ENCODE peak calls at places on chromosomes 11 and 22, in eight cellular contexts. One of them, this sample, is unnamed.

GRCh38 chr11:36352919-36353318 is 56.8 kb downstream of the PRR5L start:
- DNase-seq in ovary: no peak
- DNase-seq in esophagus squamous epithelium: no peak
- DNase-seq in erythroblast: no peak
- DNase-seq in spleen: no peak
- DNase-seq in right lobe of liver: no peak
- DNase-seq in stomach: no peak
- DNase-seq in lower leg skin: no peak
- DNase-seq in this sample: no peak

GRCh38 chr11:120776683-120777010 is 247.3 kb upstream of the TBCEL start:
- DNase-seq in erythroblast: no peak
- DNase-seq in right lobe of liver: no peak
- DNase-seq in stomach: no peak
- DNase-seq in lower leg skin: no peak
- DNase-seq in ovary: no peak
- DNase-seq in spleen: no peak
- DNase-seq in esophagus squamous epithelium: no peak
- DNase-seq in this sample: no peak

GRCh38 chr11:15276616-15277015 is 161.9 kb downstream of the INSC start:
- DNase-seq in stomach: no peak
- DNase-seq in spleen: no peak
- DNase-seq in esophagus squamous epithelium: no peak
- DNase-seq in erythroblast: no peak
- DNase-seq in lower leg skin: no peak
- DNase-seq in ovary: no peak
- DNase-seq in right lobe of liver: no peak
- DNase-seq in this sample: no peak

GRCh38 chr11:63667993-63668392 is 3.2 kb downstream of the ATL3 start:
- DNase-seq in erythroblast: peak; percentile 14
- DNase-seq in spleen: no peak
- DNase-seq in right lobe of liver: no peak
- DNase-seq in ovary: no peak
- DNase-seq in lower leg skin: no peak
- DNase-seq in esophagus squamous epithelium: no peak
- DNase-seq in stomach: no peak
- DNase-seq in this sample: no peak

GRCh38 chr11:134754196-134754822 is 342.3 kb upstream of the B3GAT1 start:
- DNase-seq in right lobe of liver: no peak
- DNase-seq in spleen: peak; percentile 32
- DNase-seq in esophagus squamous epithelium: no peak
- DNase-seq in erythroblast: no peak
- DNase-seq in lower leg skin: no peak
- DNase-seq in stomach: no peak
- DNase-seq in ovary: no peak
- DNase-seq in this sample: no peak

GRCh38 chr11:68004551-68005335 is 846 bp upstream of the UNC93B1 start:
- DNase-seq in esophagus squamous epithelium: no peak
- DNase-seq in stomach: no peak
- DNase-seq in ovary: no peak
- DNase-seq in right lobe of liver: peak; percentile 40
- DNase-seq in erythroblast: no peak
- DNase-seq in spleen: no peak
- DNase-seq in lower leg skin: no peak
- DNase-seq in this sample: no peak

GRCh38 chr11:2441171-2441570 is 3.1 kb downstream of the TRPM5 start:
- DNase-seq in lower leg skin: no peak
- DNase-seq in right lobe of liver: peak; percentile 36
- DNase-seq in stomach: no peak
- DNase-seq in ovary: no peak
- DNase-seq in spleen: peak; percentile 69
- DNase-seq in esophagus squamous epithelium: no peak
- DNase-seq in erythroblast: no peak
- DNase-seq in this sample: no peak

GRCh38 chr11:91158901-91159537 is 936.2 kb upstream of the CHORDC1 start:
- DNase-seq in erythroblast: no peak
- DNase-seq in lower leg skin: no peak
- DNase-seq in ovary: no peak
- DNase-seq in spleen: no peak
- DNase-seq in stomach: no peak
- DNase-seq in esophagus squamous epithelium: no peak
- DNase-seq in right lobe of liver: no peak
- DNase-seq in this sample: no peak

GRCh38 chr11:128620306-128621175 is 33.2 kb upstream of the ETS1 start:
- DNase-seq in right lobe of liver: no peak
- DNase-seq in spleen: no peak
- DNase-seq in lower leg skin: no peak
- DNase-seq in esophagus squamous epithelium: no peak
- DNase-seq in stomach: no peak
- DNase-seq in erythroblast: no peak
- DNase-seq in ovary: no peak
- DNase-seq in this sample: no peak

GRCh38 chr11:76642341-76642740 is 28.2 kb downstream of the LRRC32 start:
- DNase-seq in spleen: no peak
- DNase-seq in ovary: no peak
- DNase-seq in erythroblast: no peak
- DNase-seq in right lobe of liver: no peak
- DNase-seq in stomach: no peak
- DNase-seq in esophagus squamous epithelium: no peak
- DNase-seq in lower leg skin: no peak
- DNase-seq in this sample: no peak

GRCh38 chr22:48785792-48786678 is 1041.6 kb downstream of the BRD1 start:
- DNase-seq in ovary: no peak
- DNase-seq in erythroblast: no peak
- DNase-seq in stomach: no peak
- DNase-seq in lower leg skin: peak; percentile 3
- DNase-seq in spleen: no peak
- DNase-seq in right lobe of liver: no peak
- DNase-seq in esophagus squamous epithelium: no peak
- DNase-seq in this sample: no peak

GRCh38 chr11:44860967-44861828 is 89.5 kb downstream of the TP53I11 start:
- DNase-seq in erythroblast: no peak
- DNase-seq in ovary: no peak
- DNase-seq in stomach: no peak
- DNase-seq in spleen: peak; percentile 47
- DNase-seq in esophagus squamous epithelium: no peak
- DNase-seq in lower leg skin: no peak
- DNase-seq in right lobe of liver: no peak
- DNase-seq in this sample: no peak

GRCh38 chr22:44738347-44738715 is 14.0 kb upstream of the ARHGAP8 start:
- DNase-seq in esophagus squamous epithelium: no peak
- DNase-seq in stomach: peak; percentile 70
- DNase-seq in erythroblast: no peak
- DNase-seq in right lobe of liver: no peak
- DNase-seq in lower leg skin: no peak
- DNase-seq in spleen: no peak
- DNase-seq in ovary: no peak
- DNase-seq in this sample: no peak
- TF ChIP-seq POLR2A in esophagus squamous epithelium: no peak
- TF ChIP-seq POLR2A in stomach: no peak
- TF ChIP-seq POLR2A in erythroblast: no peak
- TF ChIP-seq POLR2A in right lobe of liver: no peak
- TF ChIP-seq POLR2A in lower leg skin: no peak
- TF ChIP-seq POLR2A in spleen: no peak
- TF ChIP-seq POLR2A in ovary: no peak
- TF ChIP-seq POLR2A in this sample: no peak

DNA sequence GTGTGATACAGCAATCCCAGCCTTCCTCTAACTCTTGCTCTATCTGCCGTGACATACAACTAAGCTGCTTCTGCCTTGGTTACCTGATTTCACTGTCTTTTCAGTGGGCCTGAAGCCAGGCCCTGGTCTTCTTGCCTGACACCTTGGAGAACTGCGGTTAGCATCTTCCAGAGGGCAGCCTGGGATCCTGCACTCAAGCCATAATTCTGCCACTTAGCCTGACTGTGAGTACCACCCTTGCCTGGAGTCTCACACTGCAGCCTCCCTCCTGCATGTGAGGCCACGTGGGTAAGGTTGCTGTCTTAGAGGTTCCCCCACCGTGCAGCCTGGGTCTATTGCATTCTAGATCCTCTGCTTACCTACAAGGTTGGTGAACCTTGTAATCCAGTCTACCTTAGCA is 35.8 kb downstream of the USP35 start:
- DNase-seq in lower leg skin: no peak
- DNase-seq in erythroblast: no peak
- DNase-seq in stomach: no peak
- DNase-seq in esophagus squamous epithelium: no peak
- DNase-seq in ovary: no peak
- DNase-seq in spleen: no peak
- DNase-seq in right lobe of liver: no peak
- DNase-seq in this sample: no peak
- TF ChIP-seq POLR2A in lower leg skin: no peak
- TF ChIP-seq POLR2A in erythroblast: no peak
- TF ChIP-seq POLR2A in stomach: no peak
- TF ChIP-seq POLR2A in esophagus squamous epithelium: no peak
- TF ChIP-seq POLR2A in ovary: no peak
- TF ChIP-seq POLR2A in spleen: no peak
- TF ChIP-seq POLR2A in right lobe of liver: no peak
- TF ChIP-seq POLR2A in this sample: no peak

GRCh38 chr11:9005087-9005486 is 1.3 kb upstream of the NRIP3 start:
- DNase-seq in right lobe of liver: no peak
- DNase-seq in erythroblast: peak; percentile 30
- DNase-seq in stomach: no peak
- DNase-seq in lower leg skin: no peak
- DNase-seq in esophagus squamous epithelium: no peak
- DNase-seq in ovary: no peak
- DNase-seq in spleen: no peak
- DNase-seq in this sample: no peak

GRCh38 chr11:9002920-9003572 is 755 bp downstream of the NRIP3 start:
- DNase-seq in lower leg skin: no peak
- DNase-seq in erythroblast: peak; percentile 35
- DNase-seq in esophagus squamous epithelium: no peak
- DNase-seq in ovary: no peak
- DNase-seq in spleen: no peak
- DNase-seq in right lobe of liver: no peak
- DNase-seq in stomach: no peak
- DNase-seq in this sample: no peak

GRCh38 chr11:9001736-9002135 is 2.1 kb downstream of the NRIP3 start:
- DNase-seq in ovary: no peak
- DNase-seq in lower leg skin: peak; percentile 23
- DNase-seq in spleen: no peak
- DNase-seq in esophagus squamous epithelium: no peak
- DNase-seq in right lobe of liver: no peak
- DNase-seq in erythroblast: peak; percentile 47
- DNase-seq in stomach: no peak
- DNase-seq in this sample: no peak

GRCh38 chr11:9004310-9004945 is 627 bp upstream of the NRIP3 start:
- DNase-seq in spleen: peak; percentile 83
- DNase-seq in erythroblast: peak; percentile 37
- DNase-seq in stomach: no peak
- DNase-seq in esophagus squamous epithelium: no peak
- DNase-seq in lower leg skin: no peak
- DNase-seq in ovary: peak; percentile 21
- DNase-seq in right lobe of liver: no peak
- DNase-seq in this sample: peak; percentile 32

DNA sequence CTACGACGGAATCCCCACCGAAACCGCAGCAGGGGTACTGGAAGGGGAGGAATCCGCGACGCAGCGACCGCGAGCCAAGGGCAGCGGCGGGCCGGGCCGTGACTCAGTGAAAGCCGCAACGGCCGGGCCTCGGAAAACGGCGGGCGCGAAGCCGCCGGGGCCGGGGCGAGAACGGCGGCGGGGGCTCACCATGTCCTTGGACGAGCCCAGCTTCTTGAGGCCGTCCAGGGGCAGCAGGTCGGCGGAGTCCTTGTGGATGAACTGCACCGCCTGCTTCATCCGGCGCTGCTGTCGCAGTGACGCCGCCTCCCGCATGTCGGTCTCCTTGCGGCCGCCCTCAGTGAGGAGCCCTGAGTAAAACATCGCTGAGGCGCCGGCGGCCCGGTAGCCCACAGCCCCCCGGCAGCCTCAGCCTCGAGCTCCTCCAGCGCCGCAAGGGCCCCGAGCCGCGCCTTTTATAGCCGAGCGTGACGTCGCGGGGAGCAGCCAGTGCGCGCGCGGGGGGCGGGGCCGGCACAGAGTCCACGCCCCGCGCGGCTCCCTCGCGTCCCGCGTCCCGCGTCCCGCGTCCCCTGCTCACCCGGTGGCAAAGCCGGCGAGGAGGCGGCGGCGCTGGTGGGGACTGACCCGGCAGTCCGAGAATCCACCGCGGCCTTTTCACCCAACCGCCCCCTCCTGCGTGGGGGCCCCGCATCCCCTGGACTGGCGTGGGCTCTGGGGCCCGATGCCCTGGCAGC is at the start of gene NRIP3:
- DNase-seq in stomach: peak; percentile 81
- DNase-seq in spleen: peak; percentile 92
- DNase-seq in ovary: peak; percentile 72
- DNase-seq in esophagus squamous epithelium: peak; percentile 2
- DNase-seq in lower leg skin: peak; percentile 39
- DNase-seq in erythroblast: peak; percentile 90
- DNase-seq in right lobe of liver: peak; percentile 58
- DNase-seq in this sample: peak; percentile 70
- TF ChIP-seq POLR2A in stomach: no peak
- TF ChIP-seq POLR2A in spleen: no peak
- TF ChIP-seq POLR2A in ovary: no peak
- TF ChIP-seq POLR2A in esophagus squamous epithelium: peak; percentile 49
- TF ChIP-seq POLR2A in lower leg skin: no peak
- TF ChIP-seq POLR2A in erythroblast: peak; percentile 56
- TF ChIP-seq POLR2A in right lobe of liver: no peak
- TF ChIP-seq POLR2A in this sample: peak; percentile 17

DNA sequence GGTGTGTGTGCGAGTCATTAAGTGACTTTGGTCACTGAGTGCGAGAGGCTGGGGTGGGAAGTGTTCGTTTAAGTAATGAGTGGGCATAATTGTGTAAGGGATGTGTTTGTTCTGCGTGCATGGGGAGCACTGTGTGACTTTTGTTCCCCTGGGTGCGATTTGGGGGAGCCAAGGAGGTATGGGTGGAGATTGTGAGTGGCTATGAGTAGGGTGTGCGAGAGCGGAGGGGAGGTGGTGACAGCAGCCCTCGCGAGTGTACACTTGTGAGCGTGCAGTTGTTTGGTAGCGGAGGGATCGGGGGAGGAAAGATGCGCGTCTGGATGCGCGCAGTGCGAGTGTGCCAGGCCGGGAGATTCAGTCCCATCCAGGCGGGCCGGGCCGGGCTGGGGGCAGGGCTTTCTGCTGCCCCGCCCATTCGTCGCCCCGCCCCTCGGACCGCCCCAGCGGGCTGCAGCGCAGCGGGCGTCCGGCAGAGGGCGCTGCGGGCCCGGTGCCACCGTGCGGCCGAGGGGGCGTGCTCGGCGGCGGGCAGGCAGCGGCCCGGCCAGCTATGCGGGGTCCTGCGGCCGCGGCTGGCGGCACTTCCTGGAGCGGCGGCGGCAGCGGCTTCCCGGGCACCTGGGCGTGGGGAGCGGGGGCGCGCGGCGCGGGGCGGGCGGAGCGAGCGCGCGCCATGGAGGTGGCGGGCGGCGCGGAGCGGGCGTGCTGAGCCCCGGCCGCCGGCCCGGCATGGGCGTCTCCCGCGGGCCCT is at the start of gene DGKZ:
- DNase-seq in lower leg skin: peak; percentile 79
- DNase-seq in erythroblast: peak; percentile 97
- DNase-seq in spleen: peak; percentile 99
- DNase-seq in ovary: peak; percentile 83
- DNase-seq in right lobe of liver: peak; percentile 88
- DNase-seq in stomach: peak; percentile 92
- DNase-seq in esophagus squamous epithelium: no peak
- DNase-seq in this sample: peak; percentile 91
- TF ChIP-seq POLR2A in lower leg skin: no peak
- TF ChIP-seq POLR2A in erythroblast: no peak
- TF ChIP-seq POLR2A in spleen: no peak
- TF ChIP-seq POLR2A in ovary: no peak
- TF ChIP-seq POLR2A in right lobe of liver: peak; percentile 50
- TF ChIP-seq POLR2A in stomach: no peak
- TF ChIP-seq POLR2A in esophagus squamous epithelium: no peak
- TF ChIP-seq POLR2A in this sample: peak; percentile 50

This sample was measured in body of pancreas.